ENCODE peak calls at places on chromosomes 6 and 20, in ten cellular contexts. One of them, this sample, is unnamed.

GRCh38 chr20:4613184-4613583 is 108.5 kb upstream of the PRND start:
- DNase-seq in GDM1: no peak
- DNase-seq in SK-N-SH: no peak
- DNase-seq in naive thymus-derived CD8-positive, alpha-beta T cell: no peak
- DNase-seq in breast epithelium: no peak
- DNase-seq in memory B cell: no peak
- DNase-seq in aorta: no peak
- DNase-seq in neural crest cell: no peak
- DNase-seq in CD14-positive monocyte: no peak
- DNase-seq in CD8-positive, alpha-beta T cell: no peak
- DNase-seq in this sample: no peak

GRCh38 chr20:40776702-40777457 is 87.8 kb upstream of the MAFB start:
- DNase-seq in GDM1: no peak
- DNase-seq in SK-N-SH: no peak
- DNase-seq in naive thymus-derived CD8-positive, alpha-beta T cell: no peak
- DNase-seq in breast epithelium: no peak
- DNase-seq in memory B cell: no peak
- DNase-seq in aorta: peak; percentile 67
- DNase-seq in neural crest cell: no peak
- DNase-seq in CD14-positive monocyte: no peak
- DNase-seq in CD8-positive, alpha-beta T cell: no peak
- DNase-seq in this sample: no peak

GRCh38 chr6:37354526-37355384 is 972 bp downstream of the RNF8 start:
- DNase-seq in GDM1: no peak
- DNase-seq in SK-N-SH: peak; percentile 80
- DNase-seq in naive thymus-derived CD8-positive, alpha-beta T cell: no peak
- DNase-seq in breast epithelium: no peak
- DNase-seq in memory B cell: peak; percentile 14
- DNase-seq in aorta: peak; percentile 52
- DNase-seq in neural crest cell: no peak
- DNase-seq in CD14-positive monocyte: no peak
- DNase-seq in CD8-positive, alpha-beta T cell: no peak
- DNase-seq in this sample: peak; percentile 16

GRCh38 chr6:11209369-11209768 is 23.1 kb downstream of the NEDD9 start:
- DNase-seq in GDM1: no peak
- DNase-seq in SK-N-SH: no peak
- DNase-seq in naive thymus-derived CD8-positive, alpha-beta T cell: no peak
- DNase-seq in breast epithelium: no peak
- DNase-seq in memory B cell: no peak
- DNase-seq in aorta: no peak
- DNase-seq in neural crest cell: no peak
- DNase-seq in CD14-positive monocyte: no peak
- DNase-seq in CD8-positive, alpha-beta T cell: no peak
- DNase-seq in this sample: no peak

GRCh38 chr6:125050663-125051318 is 88.6 kb downstream of the RNF217 start:
- DNase-seq in GDM1: no peak
- DNase-seq in SK-N-SH: no peak
- DNase-seq in naive thymus-derived CD8-positive, alpha-beta T cell: no peak
- DNase-seq in breast epithelium: no peak
- DNase-seq in memory B cell: no peak
- DNase-seq in aorta: no peak
- DNase-seq in neural crest cell: no peak
- DNase-seq in CD14-positive monocyte: no peak
- DNase-seq in CD8-positive, alpha-beta T cell: no peak
- DNase-seq in this sample: no peak

GRCh38 chr20:35604444-35604750 is 11.2 kb upstream of the SPAG4 start:
- DNase-seq in GDM1: no peak
- DNase-seq in SK-N-SH: peak; percentile 45
- DNase-seq in naive thymus-derived CD8-positive, alpha-beta T cell: no peak
- DNase-seq in breast epithelium: peak; percentile 47
- DNase-seq in memory B cell: no peak
- DNase-seq in aorta: no peak
- DNase-seq in neural crest cell: no peak
- DNase-seq in CD14-positive monocyte: no peak
- DNase-seq in CD8-positive, alpha-beta T cell: no peak
- DNase-seq in this sample: no peak

GRCh38 chr6:138590796-138591709 is 91.8 kb upstream of the NHSL1 start:
- DNase-seq in GDM1: peak; percentile 10
- DNase-seq in SK-N-SH: peak; percentile 51
- DNase-seq in naive thymus-derived CD8-positive, alpha-beta T cell: peak; percentile 13
- DNase-seq in breast epithelium: no peak
- DNase-seq in memory B cell: peak; percentile 40
- DNase-seq in aorta: no peak
- DNase-seq in neural crest cell: peak; percentile 64
- DNase-seq in CD14-positive monocyte: no peak
- DNase-seq in CD8-positive, alpha-beta T cell: peak; percentile 15
- DNase-seq in this sample: peak; percentile 26

GRCh38 chr20:32316667-32317066 is 39.2 kb downstream of the KIF3B start:
- DNase-seq in GDM1: no peak
- DNase-seq in SK-N-SH: no peak
- DNase-seq in naive thymus-derived CD8-positive, alpha-beta T cell: no peak
- DNase-seq in breast epithelium: no peak
- DNase-seq in memory B cell: no peak
- DNase-seq in aorta: no peak
- DNase-seq in neural crest cell: no peak
- DNase-seq in CD14-positive monocyte: no peak
- DNase-seq in CD8-positive, alpha-beta T cell: no peak
- DNase-seq in this sample: no peak

GRCh38 chr6:36912583-36912982 is 26.8 kb downstream of the C6orf89 start:
- DNase-seq in GDM1: peak; percentile 37
- DNase-seq in SK-N-SH: no peak
- DNase-seq in naive thymus-derived CD8-positive, alpha-beta T cell: peak; percentile 34
- DNase-seq in breast epithelium: no peak
- DNase-seq in memory B cell: no peak
- DNase-seq in aorta: no peak
- DNase-seq in neural crest cell: no peak
- DNase-seq in CD14-positive monocyte: no peak
- DNase-seq in CD8-positive, alpha-beta T cell: peak; percentile 14
- DNase-seq in this sample: peak; percentile 50

GRCh38 chr6:149751239-149751638 is 1.7 kb downstream of the PCMT1 start:
- DNase-seq in GDM1: no peak
- DNase-seq in SK-N-SH: no peak
- DNase-seq in naive thymus-derived CD8-positive, alpha-beta T cell: no peak
- DNase-seq in breast epithelium: peak; percentile 27
- DNase-seq in memory B cell: no peak
- DNase-seq in aorta: no peak
- DNase-seq in neural crest cell: no peak
- DNase-seq in CD14-positive monocyte: no peak
- DNase-seq in CD8-positive, alpha-beta T cell: no peak
- DNase-seq in this sample: no peak

GRCh38 chr6:36076178-36077088 is 48.8 kb downstream of the MAPK14 start:
- DNase-seq in GDM1: no peak
- DNase-seq in SK-N-SH: no peak
- DNase-seq in naive thymus-derived CD8-positive, alpha-beta T cell: no peak
- DNase-seq in breast epithelium: no peak
- DNase-seq in memory B cell: no peak
- DNase-seq in aorta: no peak
- DNase-seq in neural crest cell: no peak
- DNase-seq in CD14-positive monocyte: no peak
- DNase-seq in CD8-positive, alpha-beta T cell: no peak
- DNase-seq in this sample: no peak

GRCh38 chr6:36025932-36026327 is 1.5 kb upstream of the SLC26A8 start:
- DNase-seq in GDM1: no peak
- DNase-seq in SK-N-SH: no peak
- DNase-seq in naive thymus-derived CD8-positive, alpha-beta T cell: no peak
- DNase-seq in breast epithelium: no peak
- DNase-seq in memory B cell: no peak
- DNase-seq in aorta: no peak
- DNase-seq in neural crest cell: no peak
- DNase-seq in CD14-positive monocyte: no peak
- DNase-seq in CD8-positive, alpha-beta T cell: no peak
- DNase-seq in this sample: no peak

GRCh38 chr20:61621381-61621780 is 369.3 kb downstream of the CDH4 start:
- DNase-seq in GDM1: no peak
- DNase-seq in SK-N-SH: no peak
- DNase-seq in naive thymus-derived CD8-positive, alpha-beta T cell: no peak
- DNase-seq in breast epithelium: no peak
- DNase-seq in memory B cell: no peak
- DNase-seq in aorta: no peak
- DNase-seq in neural crest cell: no peak
- DNase-seq in CD14-positive monocyte: no peak
- DNase-seq in CD8-positive, alpha-beta T cell: no peak
- DNase-seq in this sample: no peak

GRCh38 chr20:1664911-1665310 is 7.3 kb upstream of the SIRPG start:
- DNase-seq in GDM1: no peak
- DNase-seq in SK-N-SH: no peak
- DNase-seq in naive thymus-derived CD8-positive, alpha-beta T cell: peak; percentile 65
- DNase-seq in breast epithelium: no peak
- DNase-seq in memory B cell: no peak
- DNase-seq in aorta: no peak
- DNase-seq in neural crest cell: no peak
- DNase-seq in CD14-positive monocyte: no peak
- DNase-seq in CD8-positive, alpha-beta T cell: peak; percentile 34
- DNase-seq in this sample: no peak

GRCh38 chr6:108559884-108560462 is 744 bp upstream of the FOXO3 start:
- DNase-seq in GDM1: peak; percentile 54
- DNase-seq in SK-N-SH: peak; percentile 70
- DNase-seq in naive thymus-derived CD8-positive, alpha-beta T cell: peak; percentile 12
- DNase-seq in breast epithelium: peak; percentile 78
- DNase-seq in memory B cell: no peak
- DNase-seq in aorta: peak; percentile 81
- DNase-seq in neural crest cell: peak; percentile 55
- DNase-seq in CD14-positive monocyte: no peak
- DNase-seq in CD8-positive, alpha-beta T cell: no peak
- DNase-seq in this sample: peak; percentile 19

GRCh38 chr20:11980263-11980662 is 62.6 kb downstream of the BTBD3 start:
- DNase-seq in GDM1: no peak
- DNase-seq in SK-N-SH: no peak
- DNase-seq in naive thymus-derived CD8-positive, alpha-beta T cell: no peak
- DNase-seq in breast epithelium: no peak
- DNase-seq in memory B cell: no peak
- DNase-seq in aorta: no peak
- DNase-seq in neural crest cell: no peak
- DNase-seq in CD14-positive monocyte: no peak
- DNase-seq in CD8-positive, alpha-beta T cell: no peak
- DNase-seq in this sample: no peak

GRCh38 chr6:78771619-78772018 is 95.7 kb upstream of the IRAK1BP1 start:
- DNase-seq in GDM1: no peak
- DNase-seq in SK-N-SH: no peak
- DNase-seq in naive thymus-derived CD8-positive, alpha-beta T cell: no peak
- DNase-seq in breast epithelium: no peak
- DNase-seq in memory B cell: no peak
- DNase-seq in aorta: no peak
- DNase-seq in neural crest cell: no peak
- DNase-seq in CD14-positive monocyte: no peak
- DNase-seq in CD8-positive, alpha-beta T cell: no peak
- DNase-seq in this sample: no peak

GRCh38 chr6:4021862-4022715 is 56.8 kb downstream of the FAM217A start:
- DNase-seq in GDM1: no peak
- DNase-seq in SK-N-SH: no peak
- DNase-seq in naive thymus-derived CD8-positive, alpha-beta T cell: peak; percentile 25
- DNase-seq in breast epithelium: no peak
- DNase-seq in memory B cell: no peak
- DNase-seq in aorta: no peak
- DNase-seq in neural crest cell: no peak
- DNase-seq in CD14-positive monocyte: no peak
- DNase-seq in CD8-positive, alpha-beta T cell: no peak
- DNase-seq in this sample: no peak

GRCh38 chr20:50580016-50580747 is 70.0 kb downstream of the PTPN1 start:
- DNase-seq in GDM1: no peak
- DNase-seq in SK-N-SH: peak; percentile 92
- DNase-seq in naive thymus-derived CD8-positive, alpha-beta T cell: no peak
- DNase-seq in breast epithelium: no peak
- DNase-seq in memory B cell: peak; percentile 77
- DNase-seq in aorta: peak; percentile 72
- DNase-seq in neural crest cell: peak; percentile 57
- DNase-seq in CD14-positive monocyte: no peak
- DNase-seq in CD8-positive, alpha-beta T cell: peak; percentile 25
- DNase-seq in this sample: no peak

GRCh38 chr20:57694481-57694880 is 15.3 kb downstream of the PMEPA1 start:
- DNase-seq in GDM1: no peak
- DNase-seq in SK-N-SH: no peak
- DNase-seq in naive thymus-derived CD8-positive, alpha-beta T cell: no peak
- DNase-seq in breast epithelium: no peak
- DNase-seq in memory B cell: no peak
- DNase-seq in aorta: no peak
- DNase-seq in neural crest cell: no peak
- DNase-seq in CD14-positive monocyte: no peak
- DNase-seq in CD8-positive, alpha-beta T cell: no peak
- DNase-seq in this sample: no peak

GRCh38 chr20:41475507-41475906 is 108.9 kb upstream of the EMILIN3 start:
- DNase-seq in GDM1: no peak
- DNase-seq in SK-N-SH: no peak
- DNase-seq in naive thymus-derived CD8-positive, alpha-beta T cell: no peak
- DNase-seq in breast epithelium: no peak
- DNase-seq in memory B cell: no peak
- DNase-seq in aorta: no peak
- DNase-seq in neural crest cell: no peak
- DNase-seq in CD14-positive monocyte: no peak
- DNase-seq in CD8-positive, alpha-beta T cell: no peak
- DNase-seq in this sample: no peak

GRCh38 chr20:8215516-8215915 is 83.5 kb downstream of the PLCB1 start:
- DNase-seq in GDM1: no peak
- DNase-seq in SK-N-SH: no peak
- DNase-seq in naive thymus-derived CD8-positive, alpha-beta T cell: no peak
- DNase-seq in breast epithelium: no peak
- DNase-seq in memory B cell: no peak
- DNase-seq in aorta: no peak
- DNase-seq in neural crest cell: no peak
- DNase-seq in CD14-positive monocyte: no peak
- DNase-seq in CD8-positive, alpha-beta T cell: no peak
- DNase-seq in this sample: no peak

GRCh38 chr6:135163440-135163738 is 17.7 kb upstream of the MYB start:
- DNase-seq in GDM1: no peak
- DNase-seq in SK-N-SH: no peak
- DNase-seq in naive thymus-derived CD8-positive, alpha-beta T cell: peak; percentile 70
- DNase-seq in breast epithelium: no peak
- DNase-seq in memory B cell: no peak
- DNase-seq in aorta: no peak
- DNase-seq in neural crest cell: no peak
- DNase-seq in CD14-positive monocyte: no peak
- DNase-seq in CD8-positive, alpha-beta T cell: peak; percentile 22
- DNase-seq in this sample: peak; percentile 92

GRCh38 chr20:33019465-33020277 is 11.8 kb upstream of the BPIFB6 start:
- DNase-seq in GDM1: no peak
- DNase-seq in SK-N-SH: no peak
- DNase-seq in naive thymus-derived CD8-positive, alpha-beta T cell: no peak
- DNase-seq in breast epithelium: no peak
- DNase-seq in memory B cell: no peak
- DNase-seq in aorta: peak; percentile 34
- DNase-seq in neural crest cell: no peak
- DNase-seq in CD14-positive monocyte: no peak
- DNase-seq in CD8-positive, alpha-beta T cell: no peak
- DNase-seq in this sample: no peak

GRCh38 chr20:11850901-11851300 is 66.8 kb upstream of the BTBD3 start:
- DNase-seq in GDM1: no peak
- DNase-seq in SK-N-SH: no peak
- DNase-seq in naive thymus-derived CD8-positive, alpha-beta T cell: no peak
- DNase-seq in breast epithelium: no peak
- DNase-seq in memory B cell: no peak
- DNase-seq in aorta: no peak
- DNase-seq in neural crest cell: no peak
- DNase-seq in CD14-positive monocyte: no peak
- DNase-seq in CD8-positive, alpha-beta T cell: no peak
- DNase-seq in this sample: no peak

GRCh38 chr6:111260570-111261298 is 173.4 kb downstream of the SLC16A10 start:
- DNase-seq in GDM1: no peak
- DNase-seq in SK-N-SH: no peak
- DNase-seq in naive thymus-derived CD8-positive, alpha-beta T cell: no peak
- DNase-seq in breast epithelium: no peak
- DNase-seq in memory B cell: no peak
- DNase-seq in aorta: no peak
- DNase-seq in neural crest cell: no peak
- DNase-seq in CD14-positive monocyte: no peak
- DNase-seq in CD8-positive, alpha-beta T cell: no peak
- DNase-seq in this sample: no peak

GRCh38 chr20:63828545-63828944 is 2.5 kb downstream of the ZBTB46 start:
- DNase-seq in GDM1: no peak
- DNase-seq in SK-N-SH: no peak
- DNase-seq in naive thymus-derived CD8-positive, alpha-beta T cell: no peak
- DNase-seq in breast epithelium: no peak
- DNase-seq in memory B cell: no peak
- DNase-seq in aorta: no peak
- DNase-seq in neural crest cell: no peak
- DNase-seq in CD14-positive monocyte: no peak
- DNase-seq in CD8-positive, alpha-beta T cell: no peak
- DNase-seq in this sample: no peak

GRCh38 chr6:56756219-56756789 is 113.6 kb upstream of the DST start:
- DNase-seq in GDM1: no peak
- DNase-seq in SK-N-SH: no peak
- DNase-seq in naive thymus-derived CD8-positive, alpha-beta T cell: no peak
- DNase-seq in breast epithelium: no peak
- DNase-seq in memory B cell: no peak
- DNase-seq in aorta: no peak
- DNase-seq in neural crest cell: no peak
- DNase-seq in CD14-positive monocyte: no peak
- DNase-seq in CD8-positive, alpha-beta T cell: no peak
- DNase-seq in this sample: no peak

This sample was measured in T-helper 1 cell.